ENCODE peak calls at places on chromosome 14, in six cellular contexts. X is K562, A is esophagus squamous epithelium, U is NB4, W is tibial nerve, I is A549. P is an unnamed sample.

GRCh38 chr14:59271734-59272133 is 83.3 kb downstream of the DAAM1 start:
- DNase-seq in I (no peak), A (no peak), U (no peak), W (no peak), X (no peak), P (no peak)

GRCh38 chr14:87529081-87529480 is 463.9 kb downstream of the GALC start:
- DNase-seq in I (no peak), U (no peak), W (no peak), X (no peak), A (no peak), P (no peak)

GRCh38 chr14:61296151-61296550 is 15.0 kb upstream of the TMEM30B start:
- DNase-seq in I (no peak), A (no peak), U (no peak), X (no peak), W (no peak), P (no peak)

GRCh38 chr14:77372304-77372841 is 4.5 kb downstream of the TMED8 start:
- DNase-seq in W (no peak), I (no peak), X (no peak), A (no peak), U (no peak), P (no peak)

GRCh38 chr14:92143309-92143708 is 21.5 kb downstream of the CPSF2 start:
- DNase-seq in W (no peak), X (no peak), I (no peak), A (no peak), U (no peak), P (no peak)

GRCh38 chr14:59278111-59278510 is 89.6 kb downstream of the DAAM1 start:
- DNase-seq in W (no peak), X (peak), A (no peak), I (peak), U (no peak), P (no peak)

GRCh38 chr14:60339571-60339970 is 90.5 kb downstream of the PPM1A start:
- DNase-seq in X (no peak), I (no peak), A (no peak), U (no peak), W (no peak), P (no peak)

GRCh38 chr14:103687712-103688111 is 27.5 kb downstream of the XRCC3 start:
- DNase-seq in W (no peak), U (no peak), I (no peak), A (no peak), X (no peak), P (no peak)

GRCh38 chr14:47509957-47510356 is 165.4 kb downstream of the MDGA2 start:
- DNase-seq in U (no peak), X (no peak), W (no peak), A (no peak), I (no peak), P (no peak)

DNA sequence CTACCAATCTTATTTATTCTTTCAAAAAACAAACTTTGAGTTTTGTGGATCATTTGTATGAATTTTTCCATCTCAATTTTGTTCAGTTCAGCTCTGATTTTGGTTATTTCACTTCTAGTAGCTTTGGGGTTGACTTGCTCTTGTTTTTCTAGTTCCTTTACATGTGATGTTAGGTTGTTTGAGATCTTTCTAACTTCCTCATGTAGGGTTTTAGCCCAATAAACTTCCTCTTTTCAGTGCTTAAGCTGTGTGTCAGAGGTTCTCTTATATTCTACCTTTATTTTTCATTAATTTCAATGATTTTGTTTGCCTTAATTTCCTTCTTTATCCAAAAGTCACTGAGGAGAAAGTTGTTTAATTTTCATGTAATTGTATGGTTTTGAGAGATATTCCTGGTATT is 860.4 kb upstream of the FBXO33 start:
- DNase-seq in A (no peak), U (peak), W (no peak), X (no peak), I (no peak), P (no peak)
- TF ChIP-seq POLR2A in A (no peak), U (no peak), W (no peak), X (no peak), I (no peak), P (no peak)

GRCh38 chr14:25231006-25231405 is 181.1 kb upstream of the STXBP6 start:
- DNase-seq in I (no peak), X (no peak), U (no peak), A (no peak), W (no peak), P (no peak)
- TF ChIP-seq CTCF in I (no peak), X (no peak), U (no peak), A (no peak), W (no peak), P (no peak)

GRCh38 chr14:31337331-31337730 is 83.0 kb downstream of the HEATR5A start:
- DNase-seq in A (no peak), X (no peak), I (no peak), U (no peak), W (no peak), P (no peak)
- H3K4me3 ChIP-seq in A (no peak), X (no peak), I (no peak), U (no peak), W (no peak), P (no peak)

GRCh38 chr14:55579724-55580400 is at the start of gene KTN1:
- DNase-seq in W (peak), I (peak), X (peak), A (no peak), U (peak), P (peak)
- TF ChIP-seq POLR2A in W (no peak), I (peak), X (peak), A (no peak), U (peak), P (no peak)

DNA sequence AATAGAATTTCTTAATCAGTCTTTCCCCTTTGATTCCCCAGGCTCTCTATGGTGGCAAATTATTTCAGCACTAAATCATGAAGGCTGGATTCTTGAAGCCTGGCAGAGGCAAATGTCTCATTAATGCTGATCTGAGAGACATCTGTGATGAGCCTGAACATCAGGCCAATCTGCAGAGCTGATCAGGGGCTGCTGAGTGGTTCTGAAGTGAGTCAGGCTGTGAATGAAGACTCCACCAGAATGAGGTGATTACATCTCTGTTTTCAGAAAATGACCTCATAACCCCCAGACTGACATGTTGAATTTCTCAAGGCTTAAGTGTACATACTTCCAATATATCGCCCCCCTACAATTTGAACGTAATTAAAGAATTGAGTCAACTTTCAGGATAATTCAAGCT is 124.2 kb upstream of the MIS18BP1 start:
- DNase-seq in X (no peak), I (no peak), A (no peak), U (no peak), W (no peak), P (no peak)
- TF ChIP-seq CTCF in X (no peak), I (no peak), A (no peak), U (no peak), W (no peak), P (no peak)

DNA sequence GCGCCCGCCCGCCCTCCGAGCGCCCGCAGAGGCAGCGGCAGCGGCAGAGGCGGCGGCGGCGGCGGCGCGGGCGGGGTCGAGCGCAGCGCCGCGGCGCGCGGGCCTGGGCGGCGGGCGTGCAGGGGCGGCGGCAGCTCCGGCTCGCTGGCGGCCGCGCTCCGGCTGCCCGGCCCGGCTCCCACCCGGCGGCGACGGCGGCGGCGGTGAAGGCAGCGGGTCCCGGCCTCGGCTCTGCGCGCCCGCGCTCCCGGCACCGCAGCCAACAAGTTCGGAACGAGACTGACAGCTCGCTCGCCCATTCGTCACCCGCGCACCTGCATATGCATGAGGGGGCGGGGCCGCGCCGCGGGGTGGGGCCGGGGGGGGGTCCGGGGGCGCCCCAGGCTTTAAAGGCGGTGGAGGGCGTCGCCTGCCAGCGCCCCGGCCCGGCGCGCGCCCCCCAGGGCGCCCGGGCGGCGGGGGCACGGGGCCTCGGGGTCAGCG is at the start of gene JAG2:
- DNase-seq in A (no peak), X (peak), I (peak), U (no peak), W (no peak), P (no peak)
- H3K4me3 ChIP-seq in A (peak), X (peak), I (peak), U (no peak), W (peak), P (peak)